ENCODE peak calls at places on chromosomes 1 and 21, in five cellular contexts. One of them, this sample, is unnamed.

GRCh38 chr1:77956464-77956863 is 22.4 kb downstream of the FUBP1 start:
- DNase-seq in fibroblast of lung: no peak
- DNase-seq in GM06990: no peak
- DNase-seq in NCI-H345: no peak
- DNase-seq in right lobe of liver: no peak
- DNase-seq in this sample: no peak

GRCh38 chr1:115671176-115672062 is 29.6 kb downstream of the VANGL1 start:
- DNase-seq in right lobe of liver: no peak
- DNase-seq in NCI-H345: no peak
- DNase-seq in GM06990: no peak
- DNase-seq in fibroblast of lung: peak; percentile 80
- DNase-seq in this sample: no peak

GRCh38 chr1:182317489-182318180 is 74.0 kb downstream of the GLUL start:
- DNase-seq in GM06990: no peak
- DNase-seq in right lobe of liver: no peak
- DNase-seq in NCI-H345: peak; percentile 42
- DNase-seq in fibroblast of lung: no peak
- DNase-seq in this sample: no peak

GRCh38 chr1:183841950-183842816 is 37.3 kb downstream of the RGL1 start:
- DNase-seq in NCI-H345: no peak
- DNase-seq in right lobe of liver: no peak
- DNase-seq in fibroblast of lung: peak; percentile 98
- DNase-seq in GM06990: peak; percentile 83
- DNase-seq in this sample: peak; percentile 96

GRCh38 chr1:153796786-153797659 is 21.8 kb downstream of the SLC27A3 start:
- DNase-seq in fibroblast of lung: peak; percentile 42
- DNase-seq in GM06990: peak; percentile 51
- DNase-seq in right lobe of liver: peak; percentile 85
- DNase-seq in NCI-H345: peak; percentile 93
- DNase-seq in this sample: peak; percentile 42

GRCh38 chr1:235130766-235131270 is 2.2 kb upstream of the TOMM20 start:
- DNase-seq in GM06990: no peak
- DNase-seq in fibroblast of lung: no peak
- DNase-seq in right lobe of liver: no peak
- DNase-seq in NCI-H345: no peak
- DNase-seq in this sample: no peak

GRCh38 chr1:81920245-81920740 is 119.6 kb downstream of the ADGRL2 start:
- DNase-seq in right lobe of liver: no peak
- DNase-seq in GM06990: no peak
- DNase-seq in fibroblast of lung: peak; percentile 74
- DNase-seq in NCI-H345: no peak
- DNase-seq in this sample: peak; percentile 82

GRCh38 chr1:187491082-187491720 is 662.5 kb downstream of the PLA2G4A start:
- DNase-seq in NCI-H345: no peak
- DNase-seq in right lobe of liver: no peak
- DNase-seq in fibroblast of lung: peak; percentile 85
- DNase-seq in GM06990: no peak
- DNase-seq in this sample: no peak

GRCh38 chr1:88883156-88883555 is 8.2 kb downstream of the GTF2B start:
- DNase-seq in right lobe of liver: no peak
- DNase-seq in GM06990: no peak
- DNase-seq in NCI-H345: no peak
- DNase-seq in fibroblast of lung: no peak
- DNase-seq in this sample: no peak

GRCh38 chr1:17549384-17549783 is 9.9 kb downstream of the ARHGEF10L start:
- DNase-seq in fibroblast of lung: no peak
- DNase-seq in GM06990: no peak
- DNase-seq in NCI-H345: no peak
- DNase-seq in right lobe of liver: no peak
- DNase-seq in this sample: no peak

GRCh38 chr21:35038772-35039145 is 10.3 kb downstream of the RUNX1 start:
- DNase-seq in right lobe of liver: no peak
- DNase-seq in GM06990: no peak
- DNase-seq in fibroblast of lung: no peak
- DNase-seq in NCI-H345: no peak
- DNase-seq in this sample: no peak

GRCh38 chr1:170271430-170271829 is 125.7 kb downstream of the NTMT2 start:
- DNase-seq in fibroblast of lung: no peak
- DNase-seq in GM06990: no peak
- DNase-seq in right lobe of liver: no peak
- DNase-seq in NCI-H345: no peak
- DNase-seq in this sample: no peak